ENCODE peak calls at places on chromosomes 16 and 17, in eight cellular contexts. J is fibroblast of lung; M is body of pancreas; P is H7; H is effector memory CD4-positive, alpha-beta T cell; B is ovary; F is CD8-positive, alpha-beta T cell; S is neuronal stem cell. K is an unnamed sample. For H3K36me3, the result is how much of the 10 kb centered on the place peaks cover.

GRCh38 chr16:53457670-53458069 is 23.4 kb downstream of the RBL2 start:
- DNase-seq in J (no peak), B (no peak), P (no peak), F (peak), S (no peak), M (no peak), H (peak), K (no peak)

GRCh38 chr17:38379448-38379847 is 27.8 kb downstream of the SOCS7 start:
- DNase-seq in H (no peak), P (no peak), J (no peak), S (no peak), B (no peak), M (no peak), F (no peak), K (no peak)

GRCh38 chr16:75176926-75177325 is 28.6 kb downstream of the ZFP1 start:
- DNase-seq in P (no peak), M (no peak), H (no peak), F (no peak), J (no peak), S (no peak), B (no peak), K (no peak)

GRCh38 chr16:11005611-11005975 is 61.2 kb downstream of the CLEC16A start:
- DNase-seq in P (no peak), H (no peak), J (peak), S (no peak), B (no peak), F (no peak), M (no peak), K (no peak)

GRCh38 chr16:53629151-53629550 is 74.5 kb downstream of the RPGRIP1L start:
- DNase-seq in B (no peak), M (no peak), S (no peak), H (no peak), F (no peak), J (no peak), P (no peak), K (no peak)

GRCh38 chr17:10836966-10837599 is 804 bp downstream of the PIRT start:
- DNase-seq in F (no peak), B (no peak), P (no peak), M (peak), H (no peak), S (no peak), J (no peak), K (no peak)

GRCh38 chr17:35978346-35978745 is 3.0 kb downstream of the CCL16 start:
- DNase-seq in P (no peak), S (no peak), B (no peak), F (no peak), J (no peak), H (no peak), M (no peak), K (no peak)

GRCh38 chr16:20673882-20674683 is 23.4 kb downstream of the ACSM1 start:
- DNase-seq in S (no peak), F (no peak), H (no peak), P (no peak), J (no peak), M (no peak), B (no peak), K (no peak)

GRCh38 chr17:65055708-65056638 is 567 bp downstream of the GNA13 start:
- DNase-seq in P (peak), H (peak), B (peak), M (peak), F (peak), S (no peak), J (peak), K (peak)

GRCh38 chr16:12811441-12812198 is 7.9 kb upstream of the CPPED1 start:
- DNase-seq in M (no peak), B (no peak), J (no peak), F (no peak), S (no peak), P (no peak), H (no peak), K (peak)

GRCh38 chr16:228151-228855 is 946 bp downstream of the LUC7L start:
- DNase-seq in S (no peak), P (no peak), B (no peak), F (no peak), M (no peak), H (no peak), J (peak), K (no peak)

GRCh38 chr17:15108992-15109391 is 156.1 kb downstream of the PMP22 start:
- DNase-seq in P (no peak), H (no peak), F (no peak), S (no peak), M (no peak), B (no peak), J (no peak), K (no peak)

GRCh38 chr17:82449136-82449882 is 1.2 kb downstream of the CYBC1 start:
- DNase-seq in F (peak), S (no peak), P (peak), M (peak), H (peak), J (no peak), B (peak), K (no peak)

GRCh38 chr16:86297391-86297790 is 212.9 kb upstream of the FOXF1 start:
- DNase-seq in B (no peak), J (peak), P (peak), M (no peak), H (no peak), S (no peak), F (no peak), K (no peak)

DNA sequence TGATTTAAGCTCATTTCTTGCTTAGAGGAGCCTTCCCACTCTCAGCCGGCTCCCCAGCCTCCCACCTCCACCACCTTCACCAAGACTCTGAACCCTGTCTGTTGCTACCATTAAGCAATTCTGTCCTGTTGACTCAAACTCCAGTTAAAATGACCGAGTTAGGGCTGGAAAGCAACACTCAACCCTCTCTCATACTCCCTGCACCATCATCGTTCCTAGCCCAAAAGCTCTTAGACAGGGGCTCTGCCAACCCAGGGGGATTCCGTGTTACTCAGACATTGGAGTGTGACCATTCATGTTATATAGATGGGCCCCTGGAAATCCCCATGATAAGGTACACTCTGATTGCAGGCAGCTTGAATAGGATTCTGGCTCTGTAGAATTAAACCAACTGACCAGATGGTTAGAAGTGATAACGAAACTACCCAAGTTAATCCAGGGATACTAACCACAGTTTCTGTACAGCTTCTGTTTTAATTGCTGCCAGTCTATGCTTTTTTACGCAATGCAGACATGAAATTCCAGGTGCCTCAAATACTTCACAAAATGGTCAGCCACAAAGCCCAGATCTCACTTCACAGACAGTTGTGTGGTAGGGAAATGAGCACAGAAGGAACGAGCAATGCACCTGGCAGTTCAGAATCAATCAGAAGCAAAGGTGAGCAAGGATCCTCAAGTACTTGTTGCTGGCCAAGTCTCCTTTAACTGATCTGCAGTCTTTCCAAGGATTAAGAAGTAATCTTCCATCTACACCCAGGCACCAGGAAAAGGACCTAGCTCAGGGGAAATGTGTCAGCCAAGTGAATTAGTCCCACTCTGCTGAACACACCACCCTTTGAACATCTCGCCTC is 2.1 kb downstream of the SSTR2 start:
- DNase-seq in M (no peak), J (no peak), S (no peak), F (no peak), P (no peak), H (no peak), B (no peak), K (no peak)
- H3K4me3 ChIP-seq in M (no peak), J (peak), S (no peak), F (no peak), P (no peak), H (no peak), B (no peak), K (no peak)

GRCh38 chr16:30067584-30067916 is 2.0 kb downstream of the ALDOA start:
- DNase-seq in H (no peak), P (no peak), J (no peak), S (no peak), F (no peak), B (no peak), M (no peak), K (no peak)

GRCh38 chr16:30068333-30068732 is 2.8 kb downstream of the ALDOA start:
- DNase-seq in H (no peak), S (no peak), J (no peak), M (no peak), P (no peak), B (no peak), F (no peak), K (no peak)

GRCh38 chr16:30068750-30069574 is 3.4 kb downstream of the ALDOA start:
- DNase-seq in J (no peak), P (no peak), M (no peak), F (peak), H (peak), B (peak), S (no peak), K (no peak)

GRCh38 chr16:30069575-30070462 is 4.3 kb downstream of the ALDOA start:
- DNase-seq in S (no peak), M (no peak), F (no peak), H (no peak), B (peak), J (peak), P (no peak), K (no peak)

GRCh38 chr16:30070490-30070889 is 4.9 kb downstream of the ALDOA start:
- DNase-seq in B (no peak), S (no peak), F (no peak), H (no peak), J (no peak), M (no peak), P (no peak), K (no peak)
- H3K36me3 ChIP-seq in B (under half), S (under half), F (under half), H (under half), J (under half), M (under half), P (under half), K (under half)

GRCh38 chr16:31471241-31471874 is 594 bp upstream of the TGFB1I1 start:
- DNase-seq in M (no peak), B (no peak), H (no peak), S (no peak), J (no peak), F (no peak), P (no peak), K (no peak)

GRCh38 chr16:31470615-31471014 is 1.3 kb upstream of the TGFB1I1 start:
- DNase-seq in S (no peak), P (no peak), B (no peak), M (no peak), J (no peak), F (no peak), H (no peak), K (no peak)

GRCh38 chr16:31473300-31474052 is 1.5 kb downstream of the TGFB1I1 start:
- DNase-seq in B (peak), P (no peak), H (no peak), J (no peak), M (no peak), F (no peak), S (no peak), K (no peak)

GRCh38 chr16:31472559-31473203 is 729 bp downstream of the TGFB1I1 start:
- DNase-seq in J (peak), S (no peak), M (peak), F (no peak), H (no peak), P (peak), B (peak), K (no peak)

DNA sequence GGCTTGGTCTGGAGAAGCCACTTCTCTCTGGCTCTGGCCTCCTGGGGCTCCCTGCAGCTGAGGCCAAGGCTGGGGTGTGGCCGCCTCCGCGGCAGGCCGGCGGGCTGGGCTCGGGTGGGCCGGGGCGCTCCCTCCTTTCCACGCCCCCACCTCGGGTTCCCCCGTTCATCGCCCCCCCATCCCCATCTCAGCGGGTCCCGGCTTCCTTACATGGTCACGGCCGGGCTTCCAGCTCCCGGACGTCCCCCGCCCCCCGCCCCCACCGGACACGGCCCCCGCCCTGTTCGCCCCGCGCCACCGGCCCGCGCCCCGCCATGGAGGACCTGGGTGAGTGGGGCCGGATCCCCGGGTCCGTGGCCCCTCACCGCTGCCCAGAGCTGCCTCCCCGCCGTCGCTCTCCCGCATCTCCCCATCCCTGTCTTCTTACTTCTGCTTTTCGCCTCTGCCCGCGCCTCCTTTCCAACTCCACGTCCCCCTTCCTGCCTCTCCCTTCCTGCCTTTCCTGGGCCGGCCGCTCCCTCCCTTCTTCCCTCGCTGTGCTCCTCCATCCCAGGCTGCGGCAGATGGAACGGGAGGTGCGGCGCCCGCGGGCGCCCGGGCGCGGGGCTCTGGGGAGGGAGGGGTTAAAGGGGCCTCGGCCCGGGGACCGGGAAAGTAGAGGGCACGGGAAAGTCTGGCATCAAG is at the start of gene TGFB1I1:
- DNase-seq in S (no peak), P (peak), M (no peak), J (peak), H (no peak), F (no peak), B (peak), K (no peak)
- H3K4me3 ChIP-seq in S (peak), P (peak), M (no peak), J (peak), H (peak), F (peak), B (peak), K (peak)

DNA sequence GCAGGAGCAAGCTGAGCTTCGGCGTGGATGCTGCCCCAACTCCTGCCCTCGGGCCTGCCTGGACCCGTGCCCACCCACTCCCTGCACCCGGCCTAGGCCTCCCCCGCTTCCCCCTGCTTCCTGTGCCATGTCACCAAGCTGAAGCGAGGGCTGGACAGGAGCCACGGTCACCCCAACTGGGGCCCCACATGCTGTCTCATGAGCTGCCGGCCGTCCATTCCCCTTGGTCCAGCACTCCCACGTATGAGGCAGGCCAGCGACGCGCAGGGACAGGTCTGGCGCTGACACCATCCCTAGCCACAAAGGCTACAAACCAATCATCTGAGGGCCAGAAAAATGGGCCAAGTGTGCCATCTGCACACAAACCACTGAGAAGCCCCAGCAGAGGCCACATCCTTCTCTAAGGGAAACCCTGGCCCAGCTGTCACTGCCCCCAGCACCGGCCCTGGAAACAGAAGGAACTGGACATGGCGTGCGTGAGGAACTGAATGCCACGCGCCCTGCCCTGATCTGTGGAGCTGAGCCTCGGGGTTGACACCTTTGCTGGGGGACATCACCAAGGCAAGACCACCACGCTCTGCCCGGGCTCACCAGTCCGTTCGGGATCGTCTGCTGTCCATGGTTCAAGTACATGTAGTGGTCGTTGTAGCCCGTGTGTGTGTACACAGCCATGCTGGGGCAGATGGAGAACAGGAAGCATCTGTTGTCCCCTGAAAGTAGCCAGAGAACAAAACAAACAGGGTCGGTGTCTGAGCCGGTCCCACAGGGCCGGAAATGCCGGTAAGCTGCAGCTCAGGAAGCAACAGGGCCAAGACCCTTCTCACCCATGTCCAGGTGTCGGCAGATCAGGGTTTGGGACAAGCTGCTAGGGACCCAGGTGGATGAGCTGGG is 22.2 kb downstream of the MEAK7 start:
- DNase-seq in P (peak), B (no peak), M (no peak), H (no peak), S (no peak), J (no peak), F (no peak), K (no peak)
- H3K36me3 ChIP-seq in P (under half), B (under half), M (under half), H (under half), S (under half), J (under half), F (under half), K (under half)

DNA sequence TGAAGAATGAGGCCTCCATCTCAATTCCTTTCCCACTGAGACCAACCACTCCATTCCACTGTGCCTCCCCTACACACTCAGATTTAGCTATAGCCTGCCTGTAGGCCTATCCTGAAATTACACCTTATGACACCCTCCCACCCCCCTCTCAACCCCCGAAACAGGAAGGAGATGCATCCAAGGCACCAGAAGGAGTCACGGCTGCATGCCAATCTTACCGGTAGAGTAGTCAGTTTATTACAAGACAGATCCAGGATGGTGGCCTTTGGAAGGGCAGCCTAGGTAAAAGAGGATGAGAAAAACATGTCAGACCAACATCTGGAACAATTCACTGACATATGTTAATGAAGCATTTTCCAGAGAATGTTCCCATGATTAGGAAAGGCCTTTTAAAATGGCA is 2.6 kb downstream of the LRRC59 start:
- DNase-seq in P (no peak), H (no peak), S (no peak), J (no peak), F (no peak), M (peak), B (no peak), K (no peak)
- H3K4me3 ChIP-seq in P (no peak), H (no peak), S (no peak), J (peak), F (no peak), M (no peak), B (no peak), K (no peak)

K was measured in prostate gland.